ENCODE peak calls at places on chromosomes 5 and 9, in seven cellular contexts. X, K, Z, W, S, Y and H are unnamed samples.

GRCh38 chr5:34045996-34046395 is 3.0 kb upstream of the C1QTNF3 start:
- DNase-seq in X (no peak), K (no peak), Z (peak), W (peak), S (no peak), Y (no peak), H (no peak)

GRCh38 chr9:2055203-2055658 is 40.1 kb downstream of the SMARCA2 start:
- DNase-seq in X (no peak), K (no peak), Z (peak), W (no peak), S (no peak), Y (no peak), H (no peak)

GRCh38 chr9:130461218-130461630 is 16.5 kb downstream of the ASS1 start:
- DNase-seq in X (peak), K (peak), Z (peak), W (no peak), S (peak), Y (peak), H (peak)

GRCh38 chr9:97555164-97555563 is 53.7 kb downstream of the TMOD1 start:
- DNase-seq in X (no peak), K (no peak), Z (peak), W (no peak), S (peak), Y (peak), H (no peak)

GRCh38 chr5:89584339-89584956 is 701.5 kb upstream of the MEF2C start:
- DNase-seq in X (no peak), K (no peak), Z (peak), W (peak), S (no peak), Y (no peak), H (no peak)

GRCh38 chr5:114408847-114409246 is 47.0 kb downstream of the KCNN2 start:
- DNase-seq in X (no peak), K (no peak), Z (no peak), W (no peak), S (no peak), Y (no peak), H (no peak)

GRCh38 chr9:122356627-122357026 is 14.2 kb upstream of the PTGS1 start:
- DNase-seq in X (peak), K (no peak), Z (no peak), W (no peak), S (peak), Y (no peak), H (no peak)

GRCh38 chr9:34546834-34547827 is 24.3 kb upstream of the ENHO start:
- DNase-seq in X (peak), K (peak), Z (peak), W (peak), S (peak), Y (peak), H (peak)

GRCh38 chr5:167608708-167609272 is 682.7 kb upstream of the WWC1 start:
- DNase-seq in X (no peak), K (no peak), Z (no peak), W (no peak), S (no peak), Y (no peak), H (no peak)
- TF ChIP-seq CTCF in X (peak), K (no peak), Z (no peak), W (peak), S (peak), Y (no peak), H (no peak)

DNA sequence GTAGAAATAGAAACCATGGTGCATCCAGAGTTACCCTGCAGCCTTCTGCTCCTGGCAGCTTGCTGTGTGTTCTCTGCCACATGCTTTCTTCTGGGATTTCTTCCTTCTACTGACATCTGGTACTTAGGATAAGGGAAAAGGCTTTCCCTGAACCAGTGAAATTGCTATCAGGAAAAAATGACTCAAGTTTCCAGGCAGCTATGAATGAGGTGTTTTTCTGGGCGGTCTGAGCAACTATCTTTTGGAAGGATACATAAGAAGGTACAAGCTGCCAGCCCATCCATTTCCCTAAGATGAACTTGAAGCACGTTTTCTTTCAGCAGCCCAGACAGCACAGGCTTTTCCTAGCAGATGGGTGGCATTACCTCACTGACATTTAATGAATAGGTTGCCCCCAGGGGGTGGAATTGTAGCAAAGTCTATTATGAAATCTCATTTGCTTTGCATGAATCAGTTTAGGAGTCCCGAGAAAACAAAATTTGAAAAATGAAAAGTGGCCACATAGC is 108.7 kb downstream of the C9orf152 start:
- DNase-seq in X (no peak), K (no peak), Z (peak), W (peak), S (no peak), Y (no peak), H (no peak)
- TF ChIP-seq CTCF in X (no peak), K (no peak), Z (no peak), W (no peak), S (no peak), Y (no peak), H (no peak)

DNA sequence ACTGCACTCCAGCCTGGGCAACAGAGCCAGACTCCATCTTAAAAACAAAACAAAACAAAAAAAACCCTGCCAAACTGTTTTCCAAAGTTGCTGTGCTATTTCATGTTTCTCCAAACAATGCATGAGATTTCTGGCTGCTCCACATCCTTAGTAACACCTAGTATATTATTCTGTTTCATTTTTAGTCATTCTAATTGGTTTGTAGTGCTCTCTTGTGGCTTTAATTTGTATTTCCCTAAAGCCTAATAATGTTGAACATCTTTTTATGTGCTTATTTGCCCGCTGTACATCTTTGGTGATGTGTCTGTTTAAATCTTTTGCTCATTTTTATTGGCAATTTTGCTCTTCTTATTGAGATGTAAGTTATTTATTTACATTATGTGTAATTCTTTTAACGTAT is 18.4 kb upstream of the TTC1 start:
- DNase-seq in X (no peak), K (no peak), Z (no peak), W (no peak), S (no peak), Y (no peak), H (no peak)
- TF ChIP-seq CTCF in X (no peak), K (no peak), Z (no peak), W (no peak), S (no peak), Y (no peak), H (no peak)

GRCh38 chr9:38235244-38235643 is 157.3 kb upstream of the ALDH1B1 start:
- DNase-seq in X (no peak), K (no peak), Z (no peak), W (no peak), S (no peak), Y (no peak), H (no peak)

GRCh38 chr9:38232895-38233294 is 159.6 kb upstream of the ALDH1B1 start:
- DNase-seq in X (no peak), K (no peak), Z (no peak), W (no peak), S (no peak), Y (no peak), H (no peak)

GRCh38 chr9:38233796-38234355 is 158.6 kb upstream of the ALDH1B1 start:
- DNase-seq in X (no peak), K (no peak), Z (no peak), W (no peak), S (no peak), Y (no peak), H (no peak)

GRCh38 chr9:38233343-38233742 is 159.2 kb upstream of the ALDH1B1 start:
- DNase-seq in X (no peak), K (no peak), Z (no peak), W (no peak), S (no peak), Y (no peak), H (no peak)

GRCh38 chr9:38234479-38234878 is 158.0 kb upstream of the ALDH1B1 start:
- DNase-seq in X (no peak), K (no peak), Z (no peak), W (no peak), S (no peak), Y (no peak), H (no peak)
- TF ChIP-seq CTCF in X (no peak), K (no peak), Z (no peak), W (no peak), S (no peak), Y (no peak), H (no peak)

GRCh38 chr5:181245427-181246275 is 1.9 kb upstream of the RACK1 start:
- DNase-seq in X (peak), K (no peak), Z (no peak), W (no peak), S (peak), Y (no peak), H (peak)

GRCh38 chr5:181243521-181244307 is at the start of gene RACK1:
- DNase-seq in X (peak), K (peak), Z (peak), W (peak), S (peak), Y (peak), H (peak)

GRCh38 chr5:181248277-181248676 is 4.6 kb upstream of the RACK1 start:
- DNase-seq in X (no peak), K (no peak), Z (no peak), W (no peak), S (no peak), Y (no peak), H (no peak)

GRCh38 chr5:181243020-181243520 is 636 bp downstream of the RACK1 start:
- DNase-seq in X (no peak), K (no peak), Z (no peak), W (no peak), S (peak), Y (no peak), H (no peak)

DNA sequence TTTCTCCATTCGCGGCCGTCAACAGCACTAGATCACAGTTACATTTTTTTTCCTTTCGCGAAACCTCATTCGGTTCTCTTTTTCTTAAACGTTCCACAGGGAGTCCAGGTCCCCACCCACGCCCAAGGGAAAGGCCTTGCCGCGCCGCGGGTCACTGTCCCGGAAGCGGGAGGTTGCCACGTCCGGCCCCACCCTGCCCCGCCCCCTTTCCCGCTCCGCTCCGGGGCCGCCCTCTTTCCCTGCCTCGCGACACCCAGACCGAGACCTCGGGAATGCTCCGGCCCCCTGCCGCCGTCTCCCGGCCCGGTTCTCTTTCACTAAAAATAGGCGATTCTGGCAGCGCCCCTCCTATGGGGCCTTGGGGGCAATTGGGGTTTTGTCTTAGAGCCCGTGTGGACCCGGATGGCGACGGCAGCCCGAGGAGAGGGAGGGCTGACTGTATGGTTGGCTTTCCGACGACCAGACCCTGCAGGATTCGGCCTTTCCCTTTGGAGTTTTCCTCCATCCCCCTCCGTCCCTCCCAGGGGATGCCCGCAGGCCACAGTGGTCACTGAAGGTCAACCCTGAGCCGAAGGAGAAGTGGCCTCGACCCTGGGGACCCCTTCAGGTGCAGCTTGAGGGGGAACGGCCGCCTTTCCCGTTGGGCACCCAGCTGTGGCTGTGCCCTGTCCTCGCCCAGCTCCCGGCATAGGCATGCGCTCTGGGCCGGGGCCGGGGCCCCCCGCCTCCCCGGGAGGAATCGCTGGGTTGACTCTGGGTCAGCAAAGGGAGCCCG is 2.8 kb upstream of the RACK1 start:
- DNase-seq in X (peak), K (peak), Z (peak), W (peak), S (peak), Y (peak), H (peak)
- TF ChIP-seq CTCF in X (no peak), K (no peak), Z (no peak), W (no peak), S (no peak), Y (no peak), H (no peak)